ENCODE peak calls at places on chromosome 10, in nine cellular contexts. F is renal cortical epithelial cell; D is omental fat pad; L is stimulated activated CD8-positive, alpha-beta memory T cell treated with anti-CD3 and anti-CD28 coated beads, Interleukin-15, amount 100 ng/mL, for 24 hours; Y is central memory CD4-positive, alpha-beta T cell; Z is coronary artery; R is psoas muscle; C is dorsolateral prefrontal cortex; K is T-cell. U is an unnamed sample.

GRCh38 chr10:124994573-124995473 is 52.9 kb downstream of the ZRANB1 start:
- DNase-seq in F (no peak), D (no peak), L (no peak), Y (no peak), Z (no peak), R (no peak), C (peak; percentile 56), K (no peak), U (no peak)

GRCh38 chr10:113540845-113541553 is 11.9 kb upstream of the HABP2 start:
- DNase-seq in F (no peak), D (no peak), L (no peak), Y (no peak), Z (no peak), R (no peak), C (no peak), K (no peak), U (no peak)

GRCh38 chr10:80472234-80473095 is 18.4 kb downstream of the TSPAN14 start:
- DNase-seq in F (peak; percentile 77), D (no peak), L (no peak), Y (peak; percentile 55), Z (no peak), R (no peak), C (no peak), K (no peak), U (no peak)

GRCh38 chr10:101106351-101106750 is 24.7 kb upstream of the TLX1 start:
- DNase-seq in F (no peak), D (no peak), L (no peak), Y (no peak), Z (no peak), R (no peak), C (no peak), K (no peak), U (no peak)

GRCh38 chr10:71225291-71226058 is 13.1 kb downstream of the UNC5B start:
- DNase-seq in F (no peak), D (no peak), L (no peak), Y (no peak), Z (no peak), R (no peak), C (peak; percentile 83), K (no peak), U (no peak)

GRCh38 chr10:95289003-95289920 is 1.5 kb downstream of the PDLIM1 start:
- DNase-seq in F (no peak), D (no peak), L (no peak), Y (no peak), Z (no peak), R (no peak), C (no peak), K (no peak), U (no peak)

GRCh38 chr10:97572214-97572989 is at the start of gene ANKRD2:
- DNase-seq in F (peak; percentile 78), D (peak; percentile 57), L (peak; percentile 21), Y (peak; percentile 7), Z (peak; percentile 85), R (peak; percentile 87), C (peak; percentile 82), K (peak; percentile 16), U (peak; percentile 15)

GRCh38 chr10:98489561-98490481 is 43.1 kb upstream of the HPS1 start:
- DNase-seq in F (no peak), D (no peak), L (no peak), Y (no peak), Z (no peak), R (peak; percentile 39), C (no peak), K (no peak), U (no peak)

GRCh38 chr10:4058514-4059029 is 273.6 kb upstream of the KLF6 start:
- DNase-seq in F (peak; percentile 88), D (no peak), L (no peak), Y (no peak), Z (no peak), R (no peak), C (no peak), K (no peak), U (no peak)

GRCh38 chr10:60182691-60183090 is 207.0 kb downstream of the ANK3 start:
- DNase-seq in F (no peak), D (no peak), L (no peak), Y (no peak), Z (no peak), R (no peak), C (no peak), K (no peak), U (no peak)

GRCh38 chr10:61933857-61934559 is 32.5 kb downstream of the ARID5B start:
- DNase-seq in F (no peak), D (no peak), L (no peak), Y (peak; percentile 18), Z (no peak), R (no peak), C (no peak), K (no peak), U (no peak)

GRCh38 chr10:49679480-49679893 is at the start of gene C10orf53:
- DNase-seq in F (peak; percentile 21), D (no peak), L (no peak), Y (no peak), Z (peak; percentile 45), R (no peak), C (peak; percentile 68), K (no peak), U (no peak)

GRCh38 chr10:84783909-84784308 is 455.5 kb downstream of the CCSER2 start:
- DNase-seq in F (peak; percentile 2), D (no peak), L (no peak), Y (no peak), Z (no peak), R (no peak), C (no peak), K (no peak), U (no peak)

GRCh38 chr10:22210267-22210666 is 7.5 kb downstream of the EBLN1 start:
- DNase-seq in F (no peak), D (no peak), L (no peak), Y (no peak), Z (no peak), R (no peak), C (no peak), K (no peak), U (no peak)